ENCODE peak calls at places on chromosomes 12 and 14, in four cellular contexts. X, F, L and A are unnamed samples.
A peak's percentile ranks its signal among the peaks of the same experiment; 100 is the strongest.

GRCh38 chr12:124730455-124730932 is 133.2 kb downstream of the SCARB1 start:
- DNase-seq in X (peak; percentile 50), F (peak; percentile 64), L (peak; percentile 68), A (peak; percentile 94)

GRCh38 chr12:47591795-47592194 is 114.0 kb downstream of the RPAP3 start:
- DNase-seq in X (no peak), F (no peak), L (no peak), A (peak; percentile 5)

GRCh38 chr12:93645702-93646101 is 31.5 kb upstream of the CRADD start:
- DNase-seq in X (no peak), F (peak; percentile 57), L (no peak), A (peak; percentile 48)

GRCh38 chr12:112107306-112107705 is 1.3 kb downstream of the NAA25 start:
- DNase-seq in X (no peak), F (no peak), L (no peak), A (no peak)

GRCh38 chr12:132227156-132227555 is 82.9 kb downstream of the NOC4L start:
- DNase-seq in X (no peak), F (no peak), L (no peak), A (no peak)

GRCh38 chr12:57135487-57135886 is 7.2 kb downstream of the LRP1 start:
- DNase-seq in X (peak; percentile 74), F (no peak), L (no peak), A (peak; percentile 36)

GRCh38 chr12:51589060-51589459 is 2.0 kb upstream of the SCN8A start:
- DNase-seq in X (no peak), F (no peak), L (no peak), A (no peak)

GRCh38 chr14:65360144-65360784 is 52.3 kb upstream of the FUT8 start:
- DNase-seq in X (no peak), F (no peak), L (no peak), A (peak; percentile 23)

GRCh38 chr14:83909507-83909906 is 1620.4 kb upstream of the FLRT2 start:
- DNase-seq in X (no peak), F (no peak), L (no peak), A (peak; percentile 43)

GRCh38 chr14:20803221-20803620 is 577 bp upstream of the RNASE1 start:
- DNase-seq in X (peak; percentile 24), F (no peak), L (peak; percentile 13), A (no peak)

GRCh38 chr14:104957146-104958113 is 20.7 kb downstream of the AHNAK2 start:
- DNase-seq in X (peak; percentile 9), F (no peak), L (no peak), A (no peak)

GRCh38 chr12:124660846-124661245 is 93.4 kb upstream of the NCOR2 start:
- DNase-seq in X (no peak), F (no peak), L (no peak), A (no peak)

GRCh38 chr12:131114942-131115584 is 161.4 kb downstream of the ADGRD1 start:
- DNase-seq in X (no peak), F (no peak), L (no peak), A (peak; percentile 2)

GRCh38 chr12:131117438-131118245 is 163.9 kb downstream of the ADGRD1 start:
- DNase-seq in X (no peak), F (no peak), L (no peak), A (no peak)

GRCh38 chr12:131118366-131118765 is 164.7 kb downstream of the ADGRD1 start:
- DNase-seq in X (no peak), F (no peak), L (no peak), A (no peak)

GRCh38 chr12:131115766-131116165 is 162.1 kb downstream of the ADGRD1 start:
- DNase-seq in X (no peak), F (no peak), L (no peak), A (no peak)

DNA sequence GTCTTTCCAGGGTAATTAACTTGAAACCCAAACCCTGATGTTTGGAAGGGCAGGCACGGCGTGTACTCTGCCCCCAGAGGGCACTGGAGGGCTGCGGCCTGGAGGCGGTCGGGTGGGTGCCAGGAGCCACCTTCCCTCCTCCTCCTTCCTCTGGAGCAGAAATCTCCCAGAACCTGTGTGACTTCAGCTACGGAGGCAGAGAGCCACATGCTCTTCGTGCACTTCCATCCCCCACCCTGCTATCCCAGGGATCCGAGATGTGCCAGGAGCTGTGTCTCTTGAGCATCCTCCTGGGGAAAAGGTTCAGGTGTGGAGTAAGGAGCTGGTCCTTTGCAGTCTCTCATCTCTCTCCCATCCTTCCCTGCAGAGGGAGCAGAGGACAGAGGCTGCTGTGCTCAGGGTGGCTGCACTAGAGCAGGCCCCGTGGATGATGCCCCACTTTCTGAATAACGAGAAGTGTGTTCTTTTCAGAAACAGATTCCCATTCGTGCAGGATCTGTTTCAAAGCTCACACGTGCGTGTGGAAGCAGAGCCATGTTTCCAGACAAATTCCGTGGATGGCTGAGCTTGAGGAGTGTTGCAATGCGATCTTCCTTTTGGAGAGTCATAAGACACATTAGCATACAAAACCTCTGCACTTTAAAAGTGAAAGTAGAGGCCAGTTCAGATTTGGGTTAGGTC is 162.9 kb downstream of the ADGRD1 start:
- DNase-seq in X (no peak), F (no peak), L (peak; percentile 42), A (peak; percentile 15)
- TF ChIP-seq CTCF in X (peak; percentile 46), F (no peak), L (peak; percentile 64), A (peak; percentile 2)

DNA sequence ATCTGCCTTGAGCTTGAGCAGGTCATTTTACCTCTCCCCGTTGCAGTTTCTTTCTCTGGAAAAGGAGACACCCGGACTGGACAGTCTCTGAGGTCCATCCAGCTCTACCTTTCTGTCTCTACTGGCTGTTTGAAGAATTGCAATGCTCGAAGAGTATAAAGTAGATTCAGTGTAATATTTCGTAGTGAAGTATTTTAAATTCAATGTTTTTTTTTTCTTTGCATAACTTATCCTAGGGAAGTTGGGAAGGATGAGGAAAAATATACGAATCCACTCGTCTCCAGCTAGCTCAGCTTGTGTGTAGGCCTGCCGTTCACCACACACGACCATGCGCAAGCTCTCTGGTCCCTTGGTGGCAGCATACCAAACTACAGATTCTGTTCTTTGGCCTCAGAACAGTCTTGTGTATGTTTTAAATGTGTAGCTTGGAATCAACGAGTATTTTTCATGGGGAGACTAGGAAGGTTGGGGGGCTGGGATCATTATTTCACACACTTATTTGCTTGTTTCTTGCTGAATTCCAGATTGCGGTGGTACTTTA is 307.9 kb downstream of the CACNA1C start:
- DNase-seq in X (no peak), F (no peak), L (no peak), A (peak; percentile 10)
- TF ChIP-seq CTCF in X (peak; percentile 51), F (no peak), L (no peak), A (peak; percentile 35)

GRCh38 chr14:92511472-92512247 is 1.9 kb upstream of the RIN3 start:
- DNase-seq in X (no peak), F (peak; percentile 92), L (peak; percentile 75), A (peak; percentile 91)

GRCh38 chr14:92513966-92514843 is 624 bp downstream of the RIN3 start:
- DNase-seq in X (no peak), F (peak; percentile 28), L (peak; percentile 26), A (peak; percentile 39)

GRCh38 chr14:92512807-92513203 is 776 bp upstream of the RIN3 start:
- DNase-seq in X (no peak), F (no peak), L (no peak), A (no peak)

GRCh38 chr14:92513204-92513965 is at the start of gene RIN3:
- DNase-seq in X (peak; percentile 58), F (peak; percentile 52), L (peak; percentile 47), A (peak; percentile 64)

DNA sequence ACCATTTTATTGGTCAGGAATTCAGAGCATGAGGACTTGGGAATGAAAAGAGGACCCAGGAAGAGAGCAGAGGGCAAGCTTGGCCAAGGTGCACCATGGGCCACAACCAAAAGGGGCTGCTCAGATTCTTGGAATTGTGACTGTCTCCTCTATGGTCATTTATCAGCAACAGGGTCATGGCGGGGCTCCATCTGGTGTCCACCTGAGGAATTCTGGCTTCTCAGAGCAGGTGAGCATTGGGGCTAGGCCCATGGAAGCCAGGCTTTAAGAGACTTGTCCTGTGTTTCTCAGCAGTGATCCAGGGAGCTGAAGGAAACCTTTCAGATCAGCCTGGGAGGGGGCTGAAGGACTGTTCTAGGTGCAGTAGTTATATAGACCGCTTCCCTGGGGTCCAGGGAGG is 2.6 kb upstream of the RIN3 start:
- DNase-seq in X (no peak), F (no peak), L (no peak), A (no peak)
- TF ChIP-seq CTCF in X (no peak), F (no peak), L (no peak), A (no peak)

GRCh38 chr12:100991059-100991562 is 196.5 kb downstream of the ANO4 start:
- DNase-seq in X (no peak), F (no peak), L (no peak), A (no peak)

GRCh38 chr12:100992194-100992593 is 197.6 kb downstream of the ANO4 start:
- DNase-seq in X (no peak), F (no peak), L (no peak), A (no peak)

GRCh38 chr12:100995771-100996170 is 201.2 kb downstream of the ANO4 start:
- DNase-seq in X (no peak), F (peak; percentile 66), L (no peak), A (no peak)

GRCh38 chr12:100995201-100995600 is 200.6 kb downstream of the ANO4 start:
- DNase-seq in X (no peak), F (peak; percentile 84), L (no peak), A (no peak)

GRCh38 chr12:100993916-100994315 is 199.3 kb downstream of the ANO4 start:
- DNase-seq in X (no peak), F (no peak), L (no peak), A (no peak)
- TF ChIP-seq CTCF in X (no peak), F (no peak), L (no peak), A (no peak)

GRCh38 chr12:81644503-81644902 is 114.6 kb downstream of the PPFIA2 start:
- DNase-seq in X (no peak), F (peak; percentile 42), L (peak; percentile 16), A (peak; percentile 72)
- TF ChIP-seq CTCF in X (peak; percentile 65), F (peak; percentile 51), L (peak; percentile 30), A (peak; percentile 55)

GRCh38 chr12:78568326-78569020 is 296.1 kb upstream of the SYT1 start:
- DNase-seq in X (no peak), F (peak; percentile 80), L (no peak), A (no peak)

GRCh38 chr12:78559441-78559840 is 305.1 kb upstream of the SYT1 start:
- DNase-seq in X (no peak), F (peak; percentile 75), L (no peak), A (peak; percentile 43)

GRCh38 chr12:78566461-78566860 is 298.1 kb upstream of the SYT1 start:
- DNase-seq in X (no peak), F (no peak), L (no peak), A (no peak)

GRCh38 chr12:78560633-78561032 is 303.9 kb upstream of the SYT1 start:
- DNase-seq in X (no peak), F (no peak), L (no peak), A (no peak)

GRCh38 chr12:78562358-78563205 is 302.0 kb upstream of the SYT1 start:
- DNase-seq in X (no peak), F (no peak), L (no peak), A (peak; percentile 58)
- TF ChIP-seq CTCF in X (peak; percentile 7), F (peak; percentile 37), L (peak; percentile 28), A (peak; percentile 59)

GRCh38 chr14:55964081-55964480 is 154.1 kb upstream of the PELI2 start:
- DNase-seq in X (no peak), F (no peak), L (no peak), A (no peak)
- TF ChIP-seq CTCF in X (no peak), F (no peak), L (no peak), A (no peak)

GRCh38 chr14:39034481-39035296 is 68.3 kb downstream of the SEC23A start:
- DNase-seq in X (no peak), F (no peak), L (no peak), A (peak; percentile 60)
- TF ChIP-seq CTCF in X (peak; percentile 43), F (peak; percentile 45), L (no peak), A (peak; percentile 70)